ENCODE peak calls at places on chromosomes 16 and 17, in five cellular contexts. U, F, V, E and N are unnamed samples.

GRCh38 chr17:8563981-8564602 is 66.4 kb downstream of the MYH10 start:
- DNase-seq in U (no peak), F (no peak), V (no peak), E (no peak), N (no peak)

GRCh38 chr16:149024-149675 is 3.3 kb upstream of the HBZ start:
- DNase-seq in U (no peak), F (no peak), V (no peak), E (no peak), N (no peak)

GRCh38 chr17:29590261-29590978 is 972 bp upstream of the GIT1 start:
- DNase-seq in U (no peak), F (no peak), V (no peak), E (peak; percentile 50), N (no peak)

GRCh38 chr16:9996191-9996590 is 186.0 kb downstream of the GRIN2A start:
- DNase-seq in U (no peak), F (no peak), V (no peak), E (no peak), N (no peak)

GRCh38 chr16:47861999-47862398 is 293.8 kb downstream of the ABCC12 start:
- DNase-seq in U (no peak), F (no peak), V (no peak), E (no peak), N (no peak)

GRCh38 chr17:28623696-28624095 is 9.7 kb upstream of the RSKR start:
- DNase-seq in U (no peak), F (no peak), V (no peak), E (no peak), N (no peak)

GRCh38 chr17:80824549-80825470 is 166.8 kb upstream of the CHMP6 start:
- DNase-seq in U (no peak), F (no peak), V (no peak), E (no peak), N (no peak)

GRCh38 chr16:65570261-65570660 is 448.4 kb upstream of the CDH11 start:
- DNase-seq in U (no peak), F (no peak), V (no peak), E (no peak), N (no peak)

GRCh38 chr17:1000597-1001490 is 3.9 kb downstream of the TIMM22 start:
- DNase-seq in U (no peak), F (no peak), V (peak; percentile 29), E (no peak), N (no peak)

GRCh38 chr17:17495448-17496188 is 577 bp downstream of the RASD1 start:
- DNase-seq in U (peak; percentile 29), F (no peak), V (peak; percentile 37), E (no peak), N (no peak)

GRCh38 chr16:19912445-19913305 is 28.0 kb upstream of the GPRC5B start:
- DNase-seq in U (no peak), F (no peak), V (peak; percentile 73), E (no peak), N (no peak)

GRCh38 chr17:45288825-45289224 is 26.9 kb upstream of the SPATA32 start:
- DNase-seq in U (no peak), F (no peak), V (no peak), E (no peak), N (no peak)

GRCh38 chr16:12257926-12258561 is 281.5 kb downstream of the SNX29 start:
- DNase-seq in U (no peak), F (no peak), V (peak; percentile 56), E (peak; percentile 85), N (no peak)

GRCh38 chr17:30530346-30531025 is 53.3 kb downstream of the GOSR1 start:
- DNase-seq in U (no peak), F (no peak), V (peak; percentile 13), E (no peak), N (no peak)

GRCh38 chr17:75979705-75980187 is 706 bp downstream of the TEN1 start:
- DNase-seq in U (no peak), F (no peak), V (no peak), E (no peak), N (no peak)

GRCh38 chr17:44872131-44872768 is 24.6 kb downstream of the HIGD1B start:
- DNase-seq in U (no peak), F (no peak), V (no peak), E (no peak), N (no peak)

GRCh38 chr17:28634211-28634865 is 10.6 kb downstream of the BLTP2 start:
- DNase-seq in U (no peak), F (no peak), V (no peak), E (no peak), N (no peak)

GRCh38 chr17:77687417-77687816 is 271.1 kb upstream of the TNRC6C start:
- DNase-seq in U (no peak), F (no peak), V (no peak), E (no peak), N (no peak)

GRCh38 chr17:40307691-40308289 is 1.2 kb upstream of the RARA start:
- DNase-seq in U (no peak), F (no peak), V (no peak), E (no peak), N (no peak)

GRCh38 chr16:1181715-1182671 is 29.1 kb downstream of the CACNA1H start:
- DNase-seq in U (no peak), F (no peak), V (no peak), E (no peak), N (no peak)

GRCh38 chr17:13596241-13596941 is 5.3 kb downstream of the HS3ST3A1 start:
- DNase-seq in U (no peak), F (no peak), V (no peak), E (no peak), N (no peak)

GRCh38 chr17:58577696-58578095 is 63.3 kb upstream of the MTMR4 start:
- DNase-seq in U (peak; percentile 28), F (no peak), V (peak; percentile 57), E (peak; percentile 79), N (peak; percentile 28)

GRCh38 chr16:588639-588888 is 1.3 kb upstream of the RAB40C start:
- DNase-seq in U (no peak), F (no peak), V (peak; percentile 72), E (peak; percentile 70), N (no peak)

GRCh38 chr17:39144414-39144813 is 7.0 kb downstream of the PLXDC1 start:
- DNase-seq in U (no peak), F (peak; percentile 30), V (no peak), E (no peak), N (no peak)

GRCh38 chr17:9875441-9875840 is 29.6 kb downstream of the RCVRN start:
- DNase-seq in U (no peak), F (no peak), V (peak; percentile 58), E (no peak), N (no peak)

GRCh38 chr17:74635418-74635817 is 11.9 kb upstream of the CD300E start:
- DNase-seq in U (no peak), F (no peak), V (peak; percentile 79), E (no peak), N (no peak)

GRCh38 chr17:63622571-63623390 is 564 bp downstream of the MAP3K3 start:
- DNase-seq in U (peak; percentile 45), F (peak; percentile 12), V (peak; percentile 83), E (peak; percentile 55), N (peak; percentile 78)

GRCh38 chr17:60383379-60383778 is 8.6 kb downstream of the USP32 start:
- DNase-seq in U (no peak), F (no peak), V (no peak), E (no peak), N (no peak)

GRCh38 chr17:28878158-28878910 is 19.2 kb downstream of the FLOT2 start:
- DNase-seq in U (no peak), F (no peak), V (no peak), E (no peak), N (no peak)

GRCh38 chr17:75846701-75847594 is 2.7 kb upstream of the UNC13D start:
- DNase-seq in U (no peak), F (no peak), V (no peak), E (no peak), N (no peak)

GRCh38 chr17:72826602-72827001 is 265.9 kb downstream of the SLC39A11 start:
- DNase-seq in U (no peak), F (no peak), V (peak; percentile 19), E (no peak), N (no peak)